ENCODE peak calls at places on chromosomes 11 and 22, in four cellular contexts. T, N, U and K are unnamed samples.

GRCh38 chr11:22340803-22341581 is 2.8 kb downstream of the SLC17A6 start:
- DNase-seq in T (no peak), N (no peak), U (no peak), K (no peak)

GRCh38 chr22:33922268-33922667 is 2.0 kb upstream of the LARGE1 start:
- DNase-seq in U (no peak), N (peak), T (no peak), K (no peak)

GRCh38 chr11:131977231-131977630 is 606.8 kb downstream of the NTM start:
- DNase-seq in U (no peak), N (no peak), T (no peak), K (no peak)

GRCh38 chr11:25119416-25119815 is 622.6 kb downstream of the LUZP2 start:
- DNase-seq in U (no peak), T (no peak), N (no peak), K (no peak)

GRCh38 chr11:848380-848931 is 5.8 kb downstream of the TSPAN4 start:
- DNase-seq in N (no peak), U (peak), T (peak), K (peak)

GRCh38 chr22:23777776-23778575 is 5.3 kb downstream of the MMP11 start:
- DNase-seq in U (no peak), T (no peak), N (no peak), K (no peak)

GRCh38 chr11:110297082-110297725 is 790 bp upstream of the RDX start:
- DNase-seq in U (no peak), N (peak), T (no peak), K (no peak)

GRCh38 chr22:30036656-30037055 is 43.6 kb upstream of the HORMAD2 start:
- DNase-seq in N (peak), T (peak), U (no peak), K (no peak)

GRCh38 chr22:47406896-47407295 is 644.4 kb downstream of the TBC1D22A start:
- DNase-seq in T (no peak), U (no peak), N (no peak), K (no peak)

GRCh38 chr22:23841736-23842404 is 3.1 kb upstream of the DERL3 start:
- DNase-seq in U (no peak), N (no peak), T (no peak), K (no peak)

GRCh38 chr11:44032304-44033085 is 15.3 kb upstream of the ACCSL start:
- DNase-seq in U (no peak), T (no peak), N (no peak), K (no peak)

GRCh38 chr11:111623527-111624030 is 21.3 kb downstream of the SIK2 start:
- DNase-seq in U (no peak), T (no peak), N (peak), K (no peak)

GRCh38 chr11:33667819-33668467 is 32.7 kb downstream of the C11orf91 start:
- DNase-seq in U (no peak), N (no peak), T (no peak), K (no peak)

GRCh38 chr11:106242723-106243405 is 165.4 kb downstream of the AASDHPPT start:
- DNase-seq in T (no peak), U (no peak), N (no peak), K (no peak)

GRCh38 chr11:57787920-57788716 is 26.5 kb downstream of the CTNND1 start:
- DNase-seq in U (peak), N (peak), T (no peak), K (peak)

GRCh38 chr11:69883292-69884255 is 64.4 kb upstream of the FGF3 start:
- DNase-seq in N (no peak), T (no peak), U (no peak), K (no peak)

GRCh38 chr11:20669833-20670684 is 673 bp downstream of the NELL1 start:
- DNase-seq in T (no peak), U (no peak), N (no peak), K (no peak)

GRCh38 chr11:6319001-6319878 is 1.1 kb downstream of the CAVIN3 start:
- DNase-seq in N (no peak), U (no peak), T (no peak), K (no peak)

GRCh38 chr11:20661850-20662249 is 7.5 kb upstream of the NELL1 start:
- DNase-seq in T (no peak), U (no peak), N (no peak), K (no peak)

GRCh38 chr11:83656931-83657330 is 370.8 kb upstream of the CCDC90B start:
- DNase-seq in T (no peak), N (no peak), U (no peak), K (no peak)

GRCh38 chr11:35555238-35555887 is 29.9 kb upstream of the PAMR1 start:
- DNase-seq in T (no peak), U (no peak), N (no peak), K (no peak)

GRCh38 chr11:12803086-12803826 is 129.0 kb downstream of the TEAD1 start:
- DNase-seq in U (no peak), N (no peak), T (no peak), K (no peak)

GRCh38 chr11:20712912-20713311 is 43.5 kb downstream of the NELL1 start:
- DNase-seq in T (no peak), U (no peak), N (no peak), K (no peak)

GRCh38 chr22:31497148-31497938 is 1.0 kb downstream of the SFI1 start:
- DNase-seq in T (no peak), N (no peak), U (no peak), K (no peak)

GRCh38 chr11:128201801-128202200 is 385.6 kb downstream of the ETS1 start:
- DNase-seq in N (no peak), T (no peak), U (no peak), K (no peak)

GRCh38 chr22:37207981-37208380 is 4.3 kb downstream of the SSTR3 start:
- DNase-seq in T (no peak), U (no peak), N (no peak), K (no peak)

GRCh38 chr11:69640995-69641581 is at the start of gene CCND1:
- DNase-seq in U (no peak), T (peak), N (peak), K (no peak)

GRCh38 chr11:117459121-117459978 is 131.7 kb downstream of the CEP164 start:
- DNase-seq in U (no peak), N (no peak), T (no peak), K (no peak)

GRCh38 chr11:68813778-68814177 is 27.9 kb downstream of the CPT1A start:
- DNase-seq in U (no peak), N (no peak), T (no peak), K (no peak)

GRCh38 chr11:130435671-130436070 is 7.3 kb upstream of the ADAMTS8 start:
- DNase-seq in N (no peak), T (no peak), U (no peak), K (no peak)

GRCh38 chr11:117457031-117457785 is 129.6 kb downstream of the CEP164 start:
- DNase-seq in N (no peak), T (no peak), U (no peak), K (no peak)

GRCh38 chr11:57641426-57641825 is 8.3 kb downstream of the YPEL4 start:
- DNase-seq in N (peak), U (no peak), T (peak), K (no peak)

GRCh38 chr22:39220897-39221850 is 23.6 kb downstream of the PDGFB start:
- DNase-seq in T (no peak), N (no peak), U (no peak), K (peak)

GRCh38 chr11:33829430-33830141 is 55.3 kb upstream of the FBXO3 start:
- DNase-seq in T (peak), N (peak), U (peak), K (peak)

GRCh38 chr22:26798433-26799065 is 141.2 kb downstream of the MIAT start:
- DNase-seq in N (no peak), T (no peak), U (no peak), K (no peak)

GRCh38 chr11:124638500-124638899 is 15.8 kb downstream of the TBRG1 start:
- DNase-seq in T (no peak), U (no peak), N (no peak), K (no peak)
- TF ChIP-seq TAF1 in T (no peak), U (no peak), N (no peak), K (no peak)

GRCh38 chr11:2465201-2466068 is 20.6 kb downstream of the KCNQ1 start:
- DNase-seq in U (no peak), T (no peak), N (no peak), K (no peak)

GRCh38 chr11:2466869-2467694 is 22.3 kb downstream of the KCNQ1 start:
- DNase-seq in U (peak), T (no peak), N (no peak), K (no peak)

GRCh38 chr11:2468363-2469240 is 23.8 kb downstream of the KCNQ1 start:
- DNase-seq in U (no peak), N (no peak), T (no peak), K (no peak)

GRCh38 chr11:2466069-2466801 is 21.4 kb downstream of the KCNQ1 start:
- DNase-seq in N (no peak), T (no peak), U (no peak), K (no peak)

GRCh38 chr11:2467695-2468055 is 22.9 kb downstream of the KCNQ1 start:
- DNase-seq in N (no peak), U (no peak), T (no peak), K (no peak)
- TF ChIP-seq TAF1 in N (no peak), U (no peak), T (no peak), K (no peak)

GRCh38 chr22:22200569-22201184 is 43.9 kb upstream of the VPREB1 start:
- DNase-seq in T (no peak), U (no peak), N (no peak), K (no peak)

GRCh38 chr22:22203048-22203971 is 41.3 kb upstream of the VPREB1 start:
- DNase-seq in U (no peak), N (no peak), T (no peak), K (no peak)

GRCh38 chr22:22199634-22200033 is 45.0 kb upstream of the VPREB1 start:
- DNase-seq in N (no peak), T (no peak), U (no peak), K (no peak)

GRCh38 chr22:22201925-22202343 is 42.7 kb upstream of the VPREB1 start:
- DNase-seq in U (no peak), T (no peak), N (no peak), K (no peak)

GRCh38 chr22:22201185-22201924 is 43.2 kb upstream of the VPREB1 start:
- DNase-seq in N (peak), T (peak), U (peak), K (peak)
- TF ChIP-seq TAF1 in N (no peak), T (no peak), U (no peak), K (no peak)

DNA sequence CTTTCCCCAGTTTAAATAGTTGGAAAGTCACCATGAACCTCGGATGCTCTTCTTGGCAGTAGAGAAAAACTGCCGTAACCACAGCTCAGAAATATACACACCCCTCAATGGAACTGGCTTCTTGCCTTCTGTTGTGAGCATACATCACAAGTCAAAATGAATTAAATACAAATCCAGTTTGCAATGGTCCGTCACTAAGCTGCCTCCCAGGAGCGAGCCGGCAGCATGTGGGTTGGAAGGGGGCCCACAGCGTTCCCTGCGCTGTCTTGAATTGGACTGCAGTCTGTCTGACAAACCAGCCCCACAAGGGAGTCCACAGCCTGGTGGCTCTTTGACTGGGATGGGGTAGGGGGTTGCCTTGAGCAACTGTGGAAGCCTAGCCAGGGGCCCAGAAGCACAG is 38.3 kb downstream of the C11orf58 start:
- DNase-seq in T (no peak), N (no peak), U (no peak), K (no peak)
- TF ChIP-seq TAF1 in T (no peak), N (no peak), U (no peak), K (no peak)

GRCh38 chr11:10087186-10087585 is 206.8 kb downstream of the SBF2 start:
- DNase-seq in N (no peak), T (no peak), U (no peak), K (no peak)

GRCh38 chr11:10092426-10092825 is 201.6 kb downstream of the SBF2 start:
- DNase-seq in U (no peak), N (no peak), T (no peak), K (no peak)

GRCh38 chr11:10087621-10088225 is 206.3 kb downstream of the SBF2 start:
- DNase-seq in N (no peak), U (no peak), T (no peak), K (no peak)

GRCh38 chr11:10095412-10096207 is 198.4 kb downstream of the SBF2 start:
- DNase-seq in T (no peak), N (no peak), U (no peak), K (no peak)

GRCh38 chr11:10091314-10092045 is 202.5 kb downstream of the SBF2 start:
- DNase-seq in U (no peak), T (no peak), N (no peak), K (no peak)
- TF ChIP-seq TAF1 in U (no peak), T (no peak), N (no peak), K (no peak)

DNA sequence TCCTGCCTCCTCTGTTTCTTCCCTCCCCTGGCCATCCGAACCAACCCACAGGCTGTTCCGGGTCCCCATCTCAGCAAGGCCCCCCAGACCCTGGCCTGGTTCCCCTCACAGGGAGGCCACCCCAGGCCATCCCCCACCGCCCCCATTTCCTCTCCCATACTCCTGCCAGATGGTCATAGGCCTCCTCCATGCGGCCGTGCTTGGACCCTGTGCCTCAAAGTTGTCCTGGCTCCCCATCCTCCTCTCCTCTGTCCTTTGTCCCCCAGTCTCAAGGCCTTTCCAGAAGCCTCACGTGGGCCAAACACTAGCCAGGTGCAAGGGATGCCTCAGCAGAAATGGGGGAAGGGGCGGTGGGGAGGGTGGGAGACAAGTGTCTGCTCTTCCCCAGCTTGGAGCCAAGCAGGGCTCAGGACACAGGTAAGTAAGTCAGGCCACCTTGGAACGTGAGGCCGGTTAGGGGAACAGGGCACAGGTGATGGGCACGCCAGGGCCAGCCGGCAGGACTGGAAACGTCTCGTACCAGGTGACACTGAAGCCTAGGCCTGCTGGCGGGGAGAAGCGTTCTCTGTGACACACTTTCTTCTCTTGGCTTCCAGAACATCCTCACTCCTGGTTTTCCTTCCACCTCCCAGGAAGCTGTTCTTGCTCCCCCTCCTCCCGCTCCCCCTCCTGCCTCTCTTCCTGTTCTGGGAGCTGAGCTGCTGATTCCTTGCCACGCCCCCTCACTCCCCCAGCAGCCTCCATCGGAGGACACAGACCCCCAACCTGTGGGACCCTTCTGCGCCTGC is 31.5 kb upstream of the SLC22A12 start:
- DNase-seq in U (no peak), N (no peak), T (no peak), K (no peak)
- TF ChIP-seq TAF1 in U (no peak), N (no peak), T (no peak), K (no peak)

DNA sequence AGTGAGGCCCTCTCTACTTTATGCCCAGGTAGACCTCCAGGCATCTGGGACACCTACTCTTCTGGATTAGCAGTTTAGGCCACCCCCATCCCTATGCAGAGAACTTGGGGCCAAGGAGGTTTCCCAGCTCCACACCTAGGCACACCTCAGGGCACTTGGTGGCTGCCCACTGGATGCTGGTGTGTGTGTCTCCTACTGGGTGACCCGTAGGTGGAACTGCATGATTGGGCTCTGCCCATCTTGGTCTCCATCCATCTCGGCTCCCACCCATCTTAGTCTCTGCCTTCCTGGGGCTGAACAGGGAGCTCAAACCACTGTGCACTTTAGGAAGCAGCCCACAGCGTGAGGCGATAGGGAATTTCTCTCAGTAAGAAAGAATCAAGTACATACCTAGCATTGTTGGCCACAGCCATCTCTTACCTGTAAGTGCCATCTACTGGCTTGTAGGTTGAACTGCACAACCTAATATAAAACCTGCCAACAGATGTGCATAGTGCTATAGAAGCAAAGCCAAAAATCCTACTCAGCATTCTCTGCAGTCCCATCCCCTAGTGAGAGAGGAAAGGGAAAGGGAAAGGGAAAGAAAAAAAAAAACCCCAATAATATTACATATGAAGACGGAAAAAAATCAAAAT is 61.6 kb upstream of the PTPN5 start:
- DNase-seq in T (no peak), N (peak), U (no peak), K (no peak)
- TF ChIP-seq TAF1 in T (no peak), N (no peak), U (no peak), K (no peak)